ENCODE peak calls at places on chromosomes 1 and 21, in six cellular contexts. R is tibial nerve, F is sigmoid colon, N is Peyer's patch, Y is aorta, Q is GM23248. T is an unnamed sample.

GRCh38 chr1:2555634-2556276 is 416 bp upstream of the TNFRSF14 start:
- DNase-seq in R (peak), F (peak), N (peak), Y (peak), Q (peak), T (peak)

GRCh38 chr1:28507247-28507645 is 1.4 kb downstream of the RCC1 start:
- DNase-seq in R (no peak), F (no peak), N (no peak), Y (peak), Q (peak), T (no peak)

GRCh38 chr1:103496014-103496635 is 29.4 kb upstream of the RNPC3 start:
- DNase-seq in R (no peak), F (no peak), N (no peak), Y (no peak), Q (peak), T (no peak)

GRCh38 chr1:91851130-91852010 is 34.6 kb downstream of the TGFBR3 start:
- DNase-seq in R (peak), F (peak), N (peak), Y (peak), Q (peak), T (peak)

GRCh38 chr1:60510162-60510561 is 436.6 kb upstream of the C1orf87 start:
- DNase-seq in R (no peak), F (no peak), N (no peak), Y (no peak), Q (no peak), T (no peak)

GRCh38 chr1:2320760-2321159 is 70.6 kb downstream of the MORN1 start:
- DNase-seq in R (no peak), F (no peak), N (no peak), Y (no peak), Q (peak), T (no peak)

GRCh38 chr21:42532466-42533181 is 19.0 kb downstream of the SLC37A1 start:
- DNase-seq in R (peak), F (peak), N (peak), Y (peak), Q (no peak), T (peak)

GRCh38 chr1:85319488-85319887 is 43.1 kb upstream of the BCL10 start:
- DNase-seq in R (no peak), F (no peak), N (no peak), Y (no peak), Q (peak), T (no peak)

GRCh38 chr1:79556189-79556588 is 549.7 kb upstream of the ADGRL4 start:
- DNase-seq in R (no peak), F (no peak), N (no peak), Y (no peak), Q (no peak), T (no peak)

GRCh38 chr1:39023140-39023539 is 3.0 kb upstream of the NDUFS5 start:
- DNase-seq in R (no peak), F (no peak), N (no peak), Y (no peak), Q (no peak), T (no peak)

GRCh38 chr1:92961896-92962752 is 862 bp upstream of the DIPK1A start:
- DNase-seq in R (peak), F (peak), N (peak), Y (peak), Q (peak), T (no peak)

GRCh38 chr1:152743371-152744145 is 14.3 kb upstream of the KPRP start:
- DNase-seq in R (no peak), F (no peak), N (no peak), Y (no peak), Q (peak), T (no peak)

GRCh38 chr1:186463511-186463910 is 2.6 kb upstream of the PDC start:
- DNase-seq in R (no peak), F (no peak), N (no peak), Y (no peak), Q (no peak), T (no peak)

GRCh38 chr1:97632075-97632474 is 288.8 kb downstream of the DPYD start:
- DNase-seq in R (no peak), F (no peak), N (no peak), Y (no peak), Q (no peak), T (no peak)

GRCh38 chr1:115654663-115655306 is 13.0 kb downstream of the VANGL1 start:
- DNase-seq in R (no peak), F (no peak), N (no peak), Y (no peak), Q (no peak), T (no peak)

GRCh38 chr21:25913488-25913887 is 178.7 kb downstream of the GABPA start:
- DNase-seq in R (no peak), F (no peak), N (no peak), Y (no peak), Q (no peak), T (no peak)

GRCh38 chr1:221182791-221183533 is 303.7 kb downstream of the HLX start:
- DNase-seq in R (no peak), F (no peak), N (no peak), Y (no peak), Q (no peak), T (no peak)

GRCh38 chr1:224852901-224853568 is 76.4 kb upstream of the DNAH14 start:
- DNase-seq in R (no peak), F (no peak), N (no peak), Y (no peak), Q (peak), T (no peak)

GRCh38 chr1:58664881-58665280 is 35.0 kb downstream of the MYSM1 start:
- DNase-seq in R (no peak), F (no peak), N (no peak), Y (no peak), Q (peak), T (no peak)

GRCh38 chr1:114510235-114511047 is 562 bp downstream of the TRIM33 start:
- DNase-seq in R (peak), F (peak), N (peak), Y (peak), Q (peak), T (peak)

GRCh38 chr21:44849616-44850130 is 23.8 kb downstream of the PTTG1IP start:
- DNase-seq in R (no peak), F (no peak), N (no peak), Y (no peak), Q (no peak), T (no peak)

GRCh38 chr1:94970783-94971182 is 43.9 kb upstream of the CNN3 start:
- DNase-seq in R (no peak), F (no peak), N (no peak), Y (no peak), Q (peak), T (no peak)

GRCh38 chr1:156908541-156908940 is 11.9 kb upstream of the LRRC71 start:
- DNase-seq in R (no peak), F (no peak), N (no peak), Y (no peak), Q (no peak), T (no peak)

GRCh38 chr1:35592991-35593769 is 20.1 kb downstream of the TFAP2E start:
- DNase-seq in R (no peak), F (no peak), N (no peak), Y (no peak), Q (no peak), T (no peak)

GRCh38 chr1:185345913-185346717 is 29.1 kb upstream of the IVNS1ABP start:
- DNase-seq in R (no peak), F (no peak), N (peak), Y (no peak), Q (no peak), T (no peak)

GRCh38 chr1:4964634-4965345 is 310.4 kb downstream of the AJAP1 start:
- DNase-seq in R (no peak), F (no peak), N (no peak), Y (no peak), Q (no peak), T (no peak)

GRCh38 chr1:231419147-231419546 is 2.9 kb downstream of the EGLN1 start:
- DNase-seq in R (no peak), F (no peak), N (no peak), Y (no peak), Q (no peak), T (no peak)
- H3K27ac ChIP-seq in R (peak), F (no peak), N (no peak), Y (no peak), Q (peak), T (no peak)

GRCh38 chr1:17915511-17916205 is 160.5 kb downstream of the ACTL8 start:
- DNase-seq in R (no peak), F (no peak), N (no peak), Y (no peak), Q (no peak), T (no peak)

GRCh38 chr1:17914142-17914541 is 159.0 kb downstream of the ACTL8 start:
- DNase-seq in R (no peak), F (no peak), N (no peak), Y (no peak), Q (no peak), T (no peak)

GRCh38 chr1:17919525-17920439 is 164.6 kb downstream of the ACTL8 start:
- DNase-seq in R (no peak), F (no peak), N (no peak), Y (no peak), Q (peak), T (peak)

GRCh38 chr1:17914987-17915386 is 159.9 kb downstream of the ACTL8 start:
- DNase-seq in R (no peak), F (no peak), N (no peak), Y (no peak), Q (no peak), T (no peak)

GRCh38 chr1:17916702-17917101 is 161.6 kb downstream of the ACTL8 start:
- DNase-seq in R (no peak), F (no peak), N (no peak), Y (no peak), Q (no peak), T (no peak)
- H3K27ac ChIP-seq in R (no peak), F (no peak), N (no peak), Y (no peak), Q (no peak), T (no peak)

GRCh38 chr1:110525250-110525597 is 6.2 kb upstream of the KCNA10 start:
- DNase-seq in R (no peak), F (no peak), N (no peak), Y (no peak), Q (peak), T (no peak)
- H3K27ac ChIP-seq in R (no peak), F (no peak), N (no peak), Y (no peak), Q (no peak), T (no peak)

DNA sequence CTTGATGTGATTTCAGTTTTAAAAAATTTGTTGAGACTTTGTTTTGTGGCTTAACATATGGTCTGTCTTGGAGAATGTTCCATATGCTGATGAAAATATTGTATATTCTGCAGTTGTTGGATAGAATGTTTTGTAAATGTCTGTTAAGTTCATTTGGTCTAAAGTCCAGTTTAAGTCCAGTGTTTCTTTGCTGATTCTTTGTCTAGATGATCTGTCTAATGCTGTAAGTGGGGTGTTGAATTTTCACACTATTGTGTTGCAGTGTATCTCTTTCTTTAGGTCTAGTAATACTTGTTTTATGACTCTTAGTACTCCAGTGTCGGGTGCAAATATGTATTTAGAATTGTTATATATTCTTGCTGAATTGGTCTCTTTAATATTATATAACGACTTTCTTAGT is 10.9 kb upstream of the MPC2 start:
- DNase-seq in R (no peak), F (no peak), N (no peak), Y (no peak), Q (no peak), T (no peak)
- H3K27ac ChIP-seq in R (no peak), F (no peak), N (no peak), Y (no peak), Q (no peak), T (no peak)

GRCh38 chr21:43600642-43601397 is 58.5 kb downstream of the HSF2BP start:
- DNase-seq in R (no peak), F (no peak), N (no peak), Y (no peak), Q (peak), T (no peak)

GRCh38 chr21:43603230-43603626 is 56.1 kb downstream of the HSF2BP start:
- DNase-seq in R (no peak), F (no peak), N (no peak), Y (no peak), Q (no peak), T (no peak)

GRCh38 chr21:43604505-43605204 is 54.6 kb downstream of the HSF2BP start:
- DNase-seq in R (no peak), F (no peak), N (no peak), Y (no peak), Q (no peak), T (no peak)

GRCh38 chr21:43603641-43604504 is 55.4 kb downstream of the HSF2BP start:
- DNase-seq in R (no peak), F (no peak), N (no peak), Y (no peak), Q (peak), T (no peak)

DNA sequence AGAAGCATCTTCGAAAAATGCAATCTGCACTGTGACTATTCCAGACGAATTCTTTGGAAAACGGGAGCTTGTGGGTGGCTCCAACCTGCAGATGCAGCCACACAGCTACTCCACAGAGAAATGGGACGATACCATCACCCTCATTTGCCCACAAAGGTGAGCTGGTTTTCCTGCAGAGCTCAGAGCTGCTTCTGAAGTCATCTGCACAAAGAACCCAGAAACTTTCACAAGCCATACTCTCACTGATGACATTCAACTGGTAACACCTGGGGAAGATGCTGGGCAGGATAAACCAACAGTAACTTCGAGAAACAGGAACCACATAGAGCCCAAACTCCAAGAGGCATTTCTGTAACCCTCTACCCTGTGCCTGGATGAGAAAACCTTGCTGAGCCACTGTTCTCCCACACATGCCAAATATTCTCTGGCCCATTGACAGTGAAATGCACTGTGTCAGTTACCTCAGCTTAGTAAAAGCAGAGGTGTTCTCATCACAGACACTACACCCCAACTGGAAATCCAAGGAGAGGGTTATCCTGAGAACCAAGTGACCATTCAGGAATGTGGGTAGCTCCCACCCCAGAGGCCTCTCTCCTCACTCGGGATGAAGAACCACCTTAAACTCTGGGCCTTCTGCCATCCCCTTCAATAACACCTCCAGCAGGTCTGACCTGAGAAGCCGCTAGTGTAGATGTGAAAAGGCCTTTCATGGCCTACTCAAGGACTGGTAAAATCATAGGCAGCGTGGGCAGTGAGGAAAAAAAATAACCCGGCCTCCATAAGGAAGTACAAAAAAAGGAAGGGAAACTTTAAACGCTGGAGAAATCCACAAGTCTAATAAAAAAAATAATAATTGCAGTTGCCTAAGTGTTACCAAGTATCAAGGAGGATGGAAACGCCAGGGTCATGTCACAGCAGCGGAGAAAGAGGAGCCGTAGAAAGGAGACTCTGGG is 56.7 kb downstream of the HSF2BP start:
- DNase-seq in R (no peak), F (no peak), N (no peak), Y (no peak), Q (no peak), T (no peak)
- H3K27ac ChIP-seq in R (no peak), F (no peak), N (no peak), Y (no peak), Q (no peak), T (no peak)

DNA sequence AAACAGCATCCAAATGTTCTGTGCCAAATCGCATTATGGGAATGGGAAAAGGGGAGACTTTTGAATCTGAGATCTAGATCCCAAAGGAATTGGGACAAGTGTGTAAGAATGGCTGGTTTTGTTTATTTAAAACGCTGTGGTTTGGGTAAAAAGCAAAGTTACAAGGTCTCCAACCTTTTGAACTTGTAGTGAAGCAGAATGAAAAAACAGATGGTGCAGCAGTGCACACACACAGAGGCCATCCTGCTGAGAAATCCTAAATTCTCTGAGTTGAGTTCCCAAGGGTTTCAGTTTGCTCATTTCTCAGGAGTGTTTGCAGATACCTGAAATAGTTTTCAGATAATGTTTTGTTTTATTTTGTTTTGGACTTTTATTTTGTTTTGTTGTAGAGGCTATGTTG is 80.2 kb upstream of the CD1D start:
- DNase-seq in R (no peak), F (no peak), N (no peak), Y (no peak), Q (no peak), T (no peak)
- H3K27ac ChIP-seq in R (no peak), F (no peak), N (no peak), Y (no peak), Q (no peak), T (no peak)

DNA sequence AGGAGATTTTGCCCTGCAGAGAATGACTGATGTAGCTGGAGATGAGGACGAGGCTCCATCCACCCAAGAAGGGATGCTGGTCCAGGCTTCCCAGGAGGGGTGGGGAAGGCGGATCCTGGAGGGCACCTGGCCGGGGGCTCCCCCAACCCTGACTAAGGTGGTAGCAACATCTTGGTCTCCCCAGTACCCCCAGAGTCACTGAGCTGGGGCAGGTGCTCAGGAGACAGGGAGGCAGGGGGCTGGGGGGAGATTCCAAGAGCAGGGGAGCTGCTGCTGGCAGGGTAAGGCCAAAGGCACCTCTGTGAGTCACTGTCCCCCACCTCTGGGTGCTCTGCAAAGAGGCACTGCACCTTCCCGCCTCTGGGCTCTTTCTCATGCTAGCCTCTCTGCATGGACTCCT is 24.0 kb downstream of the CDCA8 start:
- DNase-seq in R (no peak), F (peak), N (no peak), Y (no peak), Q (no peak), T (no peak)
- H3K27ac ChIP-seq in R (no peak), F (no peak), N (no peak), Y (no peak), Q (no peak), T (no peak)

DNA sequence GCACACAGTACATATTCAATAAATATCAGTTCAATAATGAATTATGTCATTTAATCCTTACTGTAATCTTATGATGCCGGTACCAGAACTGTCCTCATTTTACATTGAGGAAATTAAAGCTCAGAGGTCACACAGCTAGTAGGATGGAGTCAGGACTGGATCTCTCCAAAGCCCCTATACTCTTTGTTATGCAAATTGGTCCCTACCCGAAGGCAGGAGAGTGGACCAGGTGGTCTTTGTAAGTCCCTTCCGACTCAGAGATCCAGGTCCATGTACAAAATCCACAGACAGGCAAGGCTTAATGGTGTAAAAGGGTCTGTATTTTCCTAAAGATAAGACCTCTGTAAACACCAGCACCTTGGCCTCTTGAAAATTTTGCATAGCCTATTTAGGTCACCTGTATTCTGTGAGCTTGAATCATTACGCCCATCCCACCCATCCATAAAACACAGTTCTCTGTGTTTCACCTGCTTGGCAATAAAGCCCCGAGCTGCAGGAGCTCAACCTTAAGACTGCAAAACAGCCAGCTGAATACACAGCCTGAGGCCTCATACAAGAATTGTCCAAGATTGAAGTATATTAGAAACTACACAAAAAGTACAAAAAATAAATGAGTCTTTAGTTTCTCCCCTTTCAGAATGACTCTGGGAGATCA is 41.7 kb downstream of the PLXNA2 start:
- DNase-seq in R (no peak), F (no peak), N (no peak), Y (no peak), Q (no peak), T (no peak)
- H3K27ac ChIP-seq in R (peak), F (peak), N (peak), Y (peak), Q (peak), T (no peak)

DNA sequence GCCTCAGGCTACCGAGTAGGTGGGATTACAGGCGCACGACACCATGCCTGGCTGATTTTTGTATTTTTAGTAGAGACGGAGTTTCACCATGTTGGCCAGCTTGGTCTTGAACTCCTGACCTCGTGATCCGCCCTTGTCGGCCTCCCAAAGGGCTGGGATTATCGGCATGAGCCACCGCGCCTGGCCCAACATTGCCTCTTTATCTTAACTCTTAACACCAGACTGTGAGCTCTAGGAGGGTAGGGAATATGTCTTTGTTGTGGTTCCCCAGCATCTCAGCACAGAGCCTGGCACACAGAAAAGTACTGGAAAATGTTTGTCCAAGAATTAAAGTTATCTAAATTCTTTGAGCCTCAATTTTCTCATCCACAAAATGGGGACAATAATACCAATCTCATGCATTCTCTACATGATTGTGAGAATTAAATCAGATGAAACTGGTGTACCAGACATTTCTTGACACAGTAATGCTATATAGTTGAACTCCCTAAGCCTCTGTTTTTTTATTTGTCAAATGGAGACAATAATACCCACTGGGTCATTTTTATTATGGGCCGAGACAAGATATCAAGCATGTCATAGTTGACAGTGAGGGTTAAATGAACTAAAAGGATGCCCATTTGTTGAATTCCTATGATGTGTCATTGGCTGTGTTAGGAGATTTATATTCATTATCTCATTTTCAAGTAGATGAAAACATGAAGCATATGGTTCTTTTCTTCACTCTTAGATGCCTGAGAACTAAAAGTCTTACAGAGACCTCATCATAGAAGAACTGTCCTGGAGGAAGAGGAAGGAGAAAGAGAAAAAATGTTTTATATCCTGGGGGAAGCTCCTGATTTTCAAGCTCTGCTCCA is 17.7 kb upstream of the OTUD3 start:
- DNase-seq in R (no peak), F (no peak), N (no peak), Y (no peak), Q (no peak), T (no peak)
- H3K27ac ChIP-seq in R (no peak), F (no peak), N (no peak), Y (no peak), Q (no peak), T (no peak)